ENCODE peak calls at places on chromosomes 16 and 17, in ten cellular contexts. K is body of pancreas; A is heart right ventricle; J is PC-3; Z is fibroblast of lung; W is CD8-positive, alpha-beta T cell; E is Caco-2; R is CD8-positive, alpha-beta memory T cell; D is IMR-90; F is right lobe of liver. L is an unnamed sample. For H3K9me3, the result is how much of the 10 kb centered on the place peaks cover.

GRCh38 chr17:76586741-76587487 is 1.3 kb upstream of the ST6GALNAC2 start:
- DNase-seq in A (no peak), Z (no peak), K (no peak), W (no peak), D (no peak), F (no peak), R (no peak), J (no peak), E (no peak), L (no peak)

GRCh38 chr17:78947235-78948153 is 22.3 kb upstream of the TIMP2 start:
- DNase-seq in Z (no peak), F (peak), W (no peak), K (peak), D (no peak), J (no peak), A (no peak), E (no peak), R (no peak), L (no peak)

GRCh38 chr17:34584805-34585416 is 5.5 kb downstream of the TMEM132E start:
- DNase-seq in K (no peak), D (peak), W (no peak), A (no peak), E (peak), F (no peak), R (no peak), J (peak), Z (peak), L (no peak)

GRCh38 chr17:29019475-29020181 is 13.8 kb upstream of the SEZ6 start:
- DNase-seq in D (no peak), F (no peak), J (no peak), E (no peak), W (no peak), R (no peak), K (peak), Z (no peak), A (no peak), L (no peak)

GRCh38 chr16:57083469-57083868 is 8.9 kb upstream of the CPNE2 start:
- DNase-seq in D (no peak), E (no peak), R (no peak), J (no peak), Z (no peak), W (no peak), K (no peak), F (no peak), A (no peak), L (no peak)

GRCh38 chr16:38941-39892 is 14.2 kb downstream of the POLR3K start:
- DNase-seq in D (no peak), R (peak), F (no peak), W (peak), E (no peak), J (peak), A (no peak), Z (no peak), K (no peak), L (no peak)

GRCh38 chr17:64499805-64500486 is 3.1 kb upstream of the POLG2 start:
- DNase-seq in R (no peak), D (peak), J (peak), E (no peak), W (no peak), K (no peak), F (no peak), Z (no peak), A (no peak), L (no peak)

GRCh38 chr17:68987966-68988365 is 32.8 kb upstream of the ABCA8 start:
- DNase-seq in F (no peak), R (no peak), A (no peak), W (no peak), E (no peak), Z (no peak), D (no peak), K (no peak), J (no peak), L (no peak)

GRCh38 chr16:84617068-84617630 is 729 bp downstream of the COTL1 start:
- DNase-seq in W (peak), F (no peak), R (peak), D (no peak), K (peak), E (peak), A (no peak), J (no peak), Z (no peak), L (peak)

GRCh38 chr16:84720180-84720579 is 20.4 kb downstream of the USP10 start:
- DNase-seq in D (no peak), A (no peak), Z (peak), F (no peak), K (no peak), R (no peak), W (no peak), J (no peak), E (no peak), L (no peak)

GRCh38 chr16:20851601-20852000 is 45.3 kb downstream of the REXO5 start:
- DNase-seq in E (peak), D (peak), A (peak), W (no peak), R (no peak), Z (peak), K (peak), F (peak), J (peak), L (peak)

GRCh38 chr17:6542577-6542976 is 13.8 kb downstream of the PITPNM3 start:
- DNase-seq in F (peak), W (no peak), E (no peak), D (no peak), K (no peak), J (no peak), R (no peak), Z (no peak), A (no peak), L (no peak)

GRCh38 chr17:3689262-3690093 is 6.5 kb downstream of the P2RX5 start:
- DNase-seq in K (no peak), J (no peak), A (no peak), F (peak), E (no peak), W (no peak), R (peak), D (no peak), Z (no peak), L (no peak)

GRCh38 chr17:39194089-39194984 is 3.1 kb downstream of the CACNB1 start:
- DNase-seq in R (no peak), J (no peak), A (peak), E (peak), F (no peak), K (no peak), D (peak), Z (peak), W (no peak), L (no peak)

GRCh38 chr16:30382398-30383015 is at the start of gene SEPTIN1:
- DNase-seq in R (peak), A (no peak), D (no peak), Z (no peak), W (peak), J (no peak), F (no peak), K (no peak), E (no peak), L (no peak)

GRCh38 chr16:474420-475122 is 49.1 kb downstream of the RAB11FIP3 start:
- DNase-seq in R (no peak), J (no peak), A (no peak), D (no peak), W (no peak), Z (no peak), F (no peak), E (no peak), K (no peak), L (no peak)

GRCh38 chr16:83253526-83253925 is 554.3 kb upstream of the HSBP1 start:
- DNase-seq in Z (no peak), R (no peak), D (no peak), F (no peak), K (no peak), J (no peak), W (no peak), E (no peak), A (no peak), L (no peak)

GRCh38 chr17:79931517-79932309 is 92.5 kb upstream of the CBX4 start:
- DNase-seq in D (peak), J (peak), E (no peak), A (no peak), F (no peak), K (no peak), R (no peak), W (no peak), Z (no peak), L (peak)

GRCh38 chr17:72717676-72718075 is 374.8 kb downstream of the SLC39A11 start:
- DNase-seq in F (no peak), E (no peak), Z (no peak), K (no peak), D (no peak), J (peak), A (no peak), R (no peak), W (no peak), L (no peak)

GRCh38 chr17:42365136-42365535 is 23.1 kb downstream of the STAT3 start:
- DNase-seq in D (peak), K (no peak), R (no peak), A (no peak), E (no peak), W (no peak), J (no peak), Z (no peak), F (no peak), L (peak)

GRCh38 chr16:82024274-82024673 is 10.8 kb upstream of the HSD17B2 start:
- DNase-seq in W (no peak), D (no peak), Z (no peak), F (no peak), E (no peak), K (no peak), R (no peak), J (no peak), A (no peak), L (no peak)

GRCh38 chr17:32590974-32591373 is 104.2 kb downstream of the CDK5R1 start:
- DNase-seq in K (no peak), D (no peak), W (no peak), R (no peak), A (no peak), E (no peak), J (no peak), Z (no peak), F (no peak), L (no peak)

GRCh38 chr17:11986939-11987329 is 10.3 kb downstream of the ZNF18 start:
- DNase-seq in F (no peak), R (no peak), E (peak), J (peak), K (no peak), A (peak), Z (peak), W (no peak), D (peak), L (no peak)

GRCh38 chr17:16623282-16623681 is 30.4 kb downstream of the ZNF624 start:
- DNase-seq in R (no peak), F (no peak), Z (no peak), J (no peak), W (no peak), K (no peak), A (no peak), D (no peak), E (no peak), L (no peak)
- H3K9me3 ChIP-seq in R (under half), F (under half), Z (under half), J (half or more), W (under half), K (under half), A (half or more), D (half or more), E (half or more), L (under half)

DNA sequence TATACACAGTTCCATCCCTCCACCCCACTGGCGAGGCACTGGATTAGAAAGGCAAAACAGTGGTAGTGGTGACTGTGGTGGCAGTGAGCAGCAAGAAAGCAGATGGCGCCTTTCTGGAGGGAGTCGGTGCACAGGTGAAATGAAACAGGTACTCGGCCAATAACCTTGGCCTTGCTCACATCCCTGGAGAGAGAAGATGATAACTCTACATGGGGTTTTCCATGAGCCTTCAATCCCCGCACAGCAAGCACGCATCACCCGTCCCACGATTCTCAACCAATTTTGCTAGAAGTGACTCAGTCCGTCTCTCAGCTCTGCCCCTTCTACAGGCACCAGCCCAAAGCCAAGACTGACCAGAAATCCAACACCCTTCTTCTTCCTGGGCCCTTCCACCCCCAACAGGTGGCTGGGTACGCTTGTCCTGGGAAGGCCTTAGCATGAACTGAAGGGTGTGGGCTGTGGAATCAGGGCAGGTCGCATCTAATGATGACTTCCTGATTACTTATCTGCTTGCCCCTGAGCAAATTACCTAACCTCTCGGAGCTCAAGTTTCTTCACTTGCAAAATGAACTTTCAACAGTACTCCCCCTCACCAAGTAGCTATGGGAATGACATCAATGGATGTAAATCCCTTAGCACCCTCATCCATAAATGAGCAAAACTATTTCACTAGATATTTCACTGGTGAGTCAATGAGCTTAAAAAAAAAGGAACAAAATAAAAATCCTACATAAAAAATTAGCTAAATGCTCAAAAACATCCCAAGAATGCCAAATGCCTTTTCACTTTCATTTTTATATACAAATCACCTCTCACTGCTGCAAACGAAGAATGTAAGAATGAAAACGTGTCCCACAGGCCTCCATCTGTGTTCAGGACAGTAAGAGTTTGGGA is 18.0 kb downstream of the XPO6 start:
- DNase-seq in D (peak), Z (peak), F (no peak), R (peak), E (peak), W (no peak), K (no peak), A (no peak), J (peak), L (peak)
- H3K4me3 ChIP-seq in D (no peak), Z (no peak), F (no peak), R (peak), E (no peak), W (peak), K (no peak), A (no peak), J (no peak), L (no peak)

DNA sequence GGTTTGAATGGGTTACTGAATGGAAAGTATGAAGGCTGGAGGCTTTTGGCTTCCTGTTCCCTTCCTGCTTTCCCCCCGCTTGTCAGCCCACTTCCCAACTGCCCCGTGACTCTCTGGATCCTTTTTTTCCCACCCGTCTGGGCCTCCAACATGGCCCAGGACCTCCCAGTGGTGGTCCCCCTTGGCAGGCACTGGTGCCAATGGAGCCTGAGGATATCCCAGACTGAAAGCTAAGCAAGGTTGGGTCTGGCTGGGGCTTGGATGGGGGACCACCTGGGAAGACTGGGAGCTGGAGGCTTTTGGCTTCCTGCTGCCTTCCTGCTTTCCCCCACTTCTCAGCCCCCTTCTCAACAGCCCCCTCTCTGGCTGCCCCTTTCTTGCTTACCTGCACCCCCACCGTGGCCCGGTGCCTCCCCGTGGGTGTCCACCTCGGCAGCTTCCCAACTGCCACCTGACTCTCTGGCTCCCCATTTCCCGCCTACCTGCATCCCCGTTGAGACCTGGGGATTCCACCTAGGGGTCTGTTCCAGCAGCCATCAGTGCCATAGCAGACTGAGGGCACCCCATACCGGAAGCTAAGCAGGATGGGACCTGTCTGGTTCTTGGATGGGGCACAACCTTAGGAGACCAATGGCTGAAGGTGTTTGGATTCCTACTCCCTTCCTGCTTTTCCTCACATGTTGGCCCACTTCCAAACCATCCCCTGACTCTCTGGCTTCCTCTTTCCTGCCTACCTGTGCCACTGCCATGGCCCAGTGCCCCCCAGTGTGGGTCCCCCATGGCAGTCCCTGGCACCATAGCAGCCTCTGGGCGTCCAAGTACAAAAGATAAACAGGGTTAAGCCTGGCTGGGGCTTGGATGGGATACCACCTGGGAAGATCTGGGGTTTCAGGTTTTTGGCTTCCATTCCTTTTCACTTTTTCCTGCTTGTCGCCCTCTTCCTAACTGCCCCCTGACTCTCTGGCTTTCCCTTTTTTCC is 2295.3 kb downstream of the TP53TG3F start:
- DNase-seq in J (no peak), Z (no peak), A (no peak), R (no peak), E (no peak), F (no peak), W (no peak), D (no peak), K (no peak), L (no peak)
- H3K9me3 ChIP-seq in J (under half), Z (under half), A (under half), R (under half), E (under half), F (under half), W (under half), D (under half), K (under half), L (under half)

GRCh38 chr17:81018044-81018802 is 16.7 kb upstream of the BAIAP2 start:
- DNase-seq in J (peak), Z (peak), R (no peak), D (peak), F (peak), K (no peak), E (no peak), A (no peak), W (peak), L (no peak)
- H3K4me3 ChIP-seq in J (peak), Z (peak), R (peak), D (peak), F (peak), K (no peak), E (no peak), A (peak), W (peak), L (no peak)

GRCh38 chr17:58306131-58306951 is 22.3 kb downstream of the TSPOAP1 start:
- DNase-seq in R (no peak), D (no peak), K (no peak), W (no peak), Z (no peak), J (no peak), A (no peak), F (peak), E (no peak), L (no peak)

GRCh38 chr17:58307468-58308172 is 21.0 kb downstream of the TSPOAP1 start:
- DNase-seq in J (no peak), R (no peak), E (no peak), A (no peak), D (no peak), K (no peak), Z (no peak), W (no peak), F (peak), L (no peak)

GRCh38 chr17:58304735-58305486 is 23.7 kb downstream of the TSPOAP1 start:
- DNase-seq in J (no peak), E (no peak), D (no peak), W (no peak), A (no peak), Z (no peak), F (no peak), R (no peak), K (no peak), L (no peak)

GRCh38 chr17:58303981-58304734 is 23.4 kb upstream of the MPO start:
- DNase-seq in E (peak), R (peak), D (peak), Z (peak), K (peak), A (no peak), F (peak), W (peak), J (peak), L (peak)

GRCh38 chr17:58305626-58306025 is 23.0 kb downstream of the TSPOAP1 start:
- DNase-seq in R (no peak), A (no peak), W (no peak), J (no peak), K (no peak), F (no peak), E (no peak), D (no peak), Z (no peak), L (no peak)
- H3K9me3 ChIP-seq in R (under half), A (under half), W (under half), J (under half), K (under half), F (under half), E (under half), D (under half), Z (under half), L (under half)

DNA sequence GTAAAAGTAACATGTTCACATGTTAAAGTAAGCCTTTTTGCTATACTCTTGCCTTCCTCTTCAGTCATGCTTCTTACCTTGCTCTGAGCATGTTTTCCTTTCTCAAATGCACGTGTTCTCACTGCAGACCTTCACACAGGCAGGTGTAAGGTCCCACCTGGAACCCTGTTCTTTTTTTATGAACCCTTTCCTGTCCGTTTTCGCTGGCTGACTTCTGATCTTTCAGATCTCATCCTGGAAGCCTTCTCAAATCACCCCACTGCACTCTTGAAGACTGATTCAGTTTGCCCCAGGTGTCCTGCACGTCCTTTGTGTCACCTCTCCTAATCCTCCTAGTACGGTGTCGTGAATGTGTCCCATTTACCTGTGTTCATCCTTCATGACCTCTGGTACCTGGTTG is 313.6 kb downstream of the SNX29 start:
- DNase-seq in Z (no peak), K (no peak), W (no peak), J (no peak), F (no peak), A (no peak), R (no peak), E (no peak), D (no peak), L (no peak)
- H3K4me3 ChIP-seq in Z (no peak), K (no peak), W (no peak), J (no peak), F (no peak), A (no peak), R (no peak), E (no peak), D (no peak), L (no peak)

GRCh38 chr17:75244133-75244866 is 17.1 kb downstream of the GGA3 start:
- DNase-seq in J (no peak), K (no peak), E (no peak), R (no peak), D (no peak), Z (no peak), A (no peak), W (no peak), F (no peak), L (no peak)
- H3K9me3 ChIP-seq in J (under half), K (under half), E (under half), R (under half), D (under half), Z (under half), A (under half), W (under half), F (under half), L (under half)

L was measured in MG63.